ENCODE peak calls at places on chromosomes 13 and 19, in five cellular contexts. J is stimulated activated CD8-positive, alpha-beta memory T cell treated with anti-CD3 and anti-CD28 coated beads, Interleukin-4, amount 100 ng/mL, for 4 hours; K is CD4-positive, alpha-beta T cell; Q is foreskin melanocyte; W is activated naive CD4-positive, alpha-beta T cell. I is an unnamed sample.

GRCh38 chr19:38842439-38843174 is 7.2 kb downstream of the HNRNPL start:
- DNase-seq in J (no peak), K (peak; percentile 58), W (no peak), Q (no peak), I (no peak)

GRCh38 chr13:113275387-113275786 is 21.7 kb upstream of the LAMP1 start:
- DNase-seq in J (no peak), W (no peak), K (peak; percentile 18), Q (peak; percentile 51), I (peak; percentile 72)

GRCh38 chr19:44745386-44745831 is 3.1 kb upstream of the BCL3 start:
- DNase-seq in K (no peak), J (no peak), Q (no peak), W (no peak), I (peak; percentile 53)

GRCh38 chr19:55452381-55453325 is 8.8 kb downstream of the ISOC2 start:
- DNase-seq in J (no peak), Q (peak; percentile 85), K (no peak), W (no peak), I (peak; percentile 75)

GRCh38 chr13:30847697-30848307 is 58.3 kb upstream of the MEDAG start:
- DNase-seq in K (no peak), W (no peak), J (no peak), Q (peak; percentile 69), I (no peak)

GRCh38 chr19:35347171-35347929 is at the start of gene FFAR1:
- DNase-seq in K (no peak), Q (no peak), W (no peak), J (no peak), I (no peak)

GRCh38 chr19:12156254-12157058 is at the start of gene ZNF625:
- DNase-seq in J (no peak), K (no peak), Q (peak; percentile 70), W (no peak), I (no peak)

GRCh38 chr13:41061914-41062837 is 867 bp downstream of the WBP4 start:
- DNase-seq in W (no peak), K (no peak), Q (peak; percentile 84), J (no peak), I (peak; percentile 73)

GRCh38 chr19:49973987-49974386 is 13.0 kb upstream of the SIGLEC11 start:
- DNase-seq in J (no peak), W (no peak), K (no peak), Q (no peak), I (no peak)

GRCh38 chr19:55111238-55111831 is 6.1 kb downstream of the PPP1R12C start:
- DNase-seq in W (no peak), K (no peak), Q (no peak), J (no peak), I (no peak)

GRCh38 chr19:29704562-29705558 is 10.2 kb downstream of the C19orf12 start:
- DNase-seq in W (no peak), K (no peak), Q (no peak), J (no peak), I (no peak)

GRCh38 chr13:93740334-93740733 is 513.7 kb downstream of the GPC6 start:
- DNase-seq in W (no peak), Q (no peak), J (no peak), K (no peak), I (no peak)

GRCh38 chr13:41621716-41622508 is 164.6 kb downstream of the RGCC start:
- DNase-seq in W (no peak), J (no peak), Q (no peak), K (no peak), I (no peak)

GRCh38 chr19:33277434-33277833 is 24.9 kb downstream of the CEBPA start:
- DNase-seq in Q (no peak), W (no peak), K (no peak), J (no peak), I (no peak)

GRCh38 chr19:16676101-16676798 is 15.3 kb downstream of the TMEM38A start:
- DNase-seq in W (no peak), J (no peak), K (no peak), Q (no peak), I (no peak)

GRCh38 chr19:5460748-5461147 is 5.5 kb downstream of the ZNRF4 start:
- DNase-seq in J (no peak), Q (no peak), W (no peak), K (no peak), I (no peak)

GRCh38 chr19:55408320-55408836 is 790 bp upstream of the UBE2S start:
- DNase-seq in J (no peak), W (no peak), K (no peak), Q (no peak), I (no peak)

GRCh38 chr19:4597278-4597974 is 37.9 kb upstream of the SEMA6B start:
- DNase-seq in Q (no peak), W (no peak), K (no peak), J (no peak), I (no peak)

GRCh38 chr13:51814825-51815650 is 11.1 kb upstream of the DHRS12 start:
- DNase-seq in Q (peak; percentile 66), W (peak; percentile 32), J (peak; percentile 58), K (peak; percentile 61), I (peak; percentile 71)

GRCh38 chr19:23957660-23958281 is 43.1 kb downstream of the ZNF726 start:
- DNase-seq in Q (no peak), W (no peak), K (no peak), J (no peak), I (peak; percentile 30)

GRCh38 chr19:43640424-43640757 is 741 bp upstream of the CADM4 start:
- DNase-seq in J (no peak), K (no peak), W (no peak), Q (no peak), I (no peak)

GRCh38 chr19:340620-341385 is 3.8 kb downstream of the MIER2 start:
- DNase-seq in K (no peak), W (no peak), J (no peak), Q (no peak), I (no peak)

GRCh38 chr13:109881961-109882558 is 95.7 kb upstream of the IRS2 start:
- DNase-seq in Q (peak; percentile 53), J (no peak), W (no peak), K (no peak), I (no peak)

GRCh38 chr19:55179570-55180484 is at the start of gene SYT5:
- DNase-seq in W (peak; percentile 39), J (no peak), Q (no peak), K (peak; percentile 42), I (no peak)

GRCh38 chr13:45575146-45575829 is 40.3 kb downstream of the ERICH6B start:
- DNase-seq in Q (peak; percentile 26), K (no peak), W (no peak), J (no peak), I (no peak)

GRCh38 chr19:20453424-20453938 is 112.1 kb downstream of the ZNF737 start:
- DNase-seq in Q (no peak), W (no peak), K (no peak), J (no peak), I (no peak)

GRCh38 chr13:27172495-27172842 is 858 bp upstream of the USP12 start:
- DNase-seq in J (no peak), K (no peak), Q (no peak), W (no peak), I (peak; percentile 51)

GRCh38 chr13:98142427-98143156 is at the start of gene FARP1:
- DNase-seq in Q (peak; percentile 24), K (no peak), W (no peak), J (no peak), I (peak; percentile 78)

GRCh38 chr13:97600438-97601080 is 166.6 kb downstream of the RAP2A start:
- DNase-seq in Q (peak; percentile 74), J (no peak), W (no peak), K (no peak), I (peak; percentile 45)

GRCh38 chr13:32205426-32206096 is 109.6 kb downstream of the ZAR1L start:
- DNase-seq in Q (no peak), J (no peak), K (no peak), W (no peak), I (no peak)

GRCh38 chr19:643736-644135 is 4.1 kb downstream of the FGF22 start:
- DNase-seq in Q (no peak), K (no peak), J (no peak), W (no peak), I (no peak)

GRCh38 chr13:108214511-108215383 is 589 bp downstream of the LIG4 start:
- DNase-seq in K (no peak), W (no peak), J (no peak), Q (no peak), I (no peak)

GRCh38 chr13:38766799-38767198 is 79.9 kb downstream of the FREM2 start:
- DNase-seq in J (no peak), K (no peak), W (no peak), Q (no peak), I (no peak)

GRCh38 chr19:55643733-55644116 is 276 bp downstream of the ZNF581 start:
- DNase-seq in W (no peak), K (no peak), Q (no peak), J (no peak), I (no peak)